ENCODE peak calls at places on chromosomes 16 and 17, in five cellular contexts. F, Y, N, U and X are unnamed samples.

GRCh38 chr16:28494141-28494851 is at the start of gene APOBR:
- DNase-seq in F (no peak), Y (peak; percentile 37), N (peak; percentile 71), U (peak; percentile 72), X (no peak)

GRCh38 chr17:47253541-47254402 is at the start of gene ITGB3:
- DNase-seq in F (peak; percentile 31), Y (peak; percentile 91), N (peak; percentile 81), U (peak; percentile 48), X (peak; percentile 90)

GRCh38 chr16:57187508-57187854 is 1.4 kb downstream of the RSPRY1 start:
- DNase-seq in F (no peak), Y (no peak), N (peak; percentile 21), U (no peak), X (no peak)

GRCh38 chr17:32276217-32276616 is 10.6 kb downstream of the RHBDL3 start:
- DNase-seq in F (no peak), Y (no peak), N (no peak), U (no peak), X (no peak)

GRCh38 chr16:84091460-84091859 is 25.3 kb downstream of the MBTPS1 start:
- DNase-seq in F (no peak), Y (no peak), N (no peak), U (peak; percentile 74), X (no peak)

GRCh38 chr16:88633684-88634140 is 4.7 kb upstream of the IL17C start:
- DNase-seq in F (no peak), Y (peak; percentile 53), N (peak; percentile 74), U (peak; percentile 47), X (peak; percentile 69)

GRCh38 chr16:4426021-4426684 is 485 bp downstream of the DNAJA3 start:
- DNase-seq in F (no peak), Y (peak; percentile 37), N (no peak), U (no peak), X (no peak)

GRCh38 chr17:60095830-60096229 is 17.1 kb upstream of the HEATR6 start:
- DNase-seq in F (no peak), Y (no peak), N (no peak), U (no peak), X (no peak)

GRCh38 chr17:7929158-7930029 is at the start of gene KCNAB3:
- DNase-seq in F (peak; percentile 88), Y (peak; percentile 79), N (peak; percentile 22), U (peak; percentile 88), X (peak; percentile 92)

GRCh38 chr17:11736613-11737289 is 138.5 kb downstream of the DNAH9 start:
- DNase-seq in F (no peak), Y (no peak), N (peak; percentile 9), U (peak; percentile 48), X (no peak)

GRCh38 chr16:25966172-25967097 is 274.7 kb downstream of the HS3ST4 start:
- DNase-seq in F (no peak), Y (no peak), N (no peak), U (peak; percentile 7), X (no peak)

GRCh38 chr17:62017912-62018311 is 47.2 kb downstream of the MED13 start:
- DNase-seq in F (no peak), Y (peak; percentile 53), N (no peak), U (no peak), X (no peak)

GRCh38 chr17:745406-745805 is 6.7 kb downstream of the GEMIN4 start:
- DNase-seq in F (no peak), Y (no peak), N (no peak), U (no peak), X (no peak)

GRCh38 chr17:75288784-75289121 is 480 bp downstream of the SLC25A19 start:
- DNase-seq in F (no peak), Y (peak; percentile 51), N (peak; percentile 55), U (no peak), X (no peak)

GRCh38 chr16:22152316-22152715 is 10.0 kb upstream of the SDR42E2 start:
- DNase-seq in F (no peak), Y (no peak), N (no peak), U (no peak), X (no peak)

GRCh38 chr17:42748202-42748905 is 3.5 kb upstream of the EZH1 start:
- DNase-seq in F (no peak), Y (no peak), N (no peak), U (no peak), X (no peak)

GRCh38 chr17:77363821-77364361 is 223.1 kb downstream of the SEC14L1 start:
- DNase-seq in F (no peak), Y (peak; percentile 60), N (peak; percentile 89), U (no peak), X (peak; percentile 53)

GRCh38 chr16:21704733-21705132 is 41.0 kb downstream of the OTOA start:
- DNase-seq in F (no peak), Y (no peak), N (peak; percentile 51), U (no peak), X (no peak)

GRCh38 chr17:36600936-36601302 is 464 bp upstream of the MRM1 start:
- DNase-seq in F (no peak), Y (no peak), N (no peak), U (no peak), X (no peak)

GRCh38 chr16:1828645-1829410 is 1.8 kb downstream of the FAHD1 start:
- DNase-seq in F (no peak), Y (no peak), N (no peak), U (no peak), X (no peak)

GRCh38 chr16:67445441-67445912 is 14.6 kb downstream of the HSD11B2 start:
- DNase-seq in F (no peak), Y (no peak), N (no peak), U (no peak), X (no peak)

GRCh38 chr17:76641501-76641900 is 2.1 kb downstream of the ST6GALNAC1 start:
- DNase-seq in F (no peak), Y (no peak), N (no peak), U (no peak), X (no peak)

GRCh38 chr17:77136420-77136767 is 4.4 kb upstream of the SEC14L1 start:
- DNase-seq in F (no peak), Y (no peak), N (no peak), U (no peak), X (no peak)

GRCh38 chr17:46889519-46889918 is 33.4 kb upstream of the GOSR2 start:
- DNase-seq in F (no peak), Y (no peak), N (no peak), U (no peak), X (no peak)

GRCh38 chr17:63760771-63761539 is 12.4 kb downstream of the CCDC47 start:
- DNase-seq in F (no peak), Y (peak; percentile 69), N (no peak), U (no peak), X (no peak)

GRCh38 chr16:2385441-2385840 is 43.8 kb upstream of the CCNF start:
- DNase-seq in F (no peak), Y (peak; percentile 12), N (no peak), U (no peak), X (no peak)

GRCh38 chr16:66478733-66479511 is 51.8 kb downstream of the BEAN1 start:
- DNase-seq in F (no peak), Y (peak; percentile 80), N (peak; percentile 81), U (peak; percentile 83), X (peak; percentile 78)